ENCODE peak calls at places on chromosomes 7 and 10, in five cellular contexts. S is sigmoid colon, J is hepatocyte, M is colonic mucosa, O is brain microvascular endothelial cell. K is an unnamed sample.

GRCh38 chr7:36287371-36288241 is 102.1 kb upstream of the ANLN start:
- DNase-seq in M (peak; percentile 52), S (no peak), J (no peak), O (no peak), K (no peak)

GRCh38 chr7:106317971-106318370 is 33.2 kb upstream of the NAMPT start:
- DNase-seq in J (no peak), O (no peak), M (no peak), S (no peak), K (no peak)

GRCh38 chr7:18861514-18861913 is 255.9 kb downstream of the TWIST1 start:
- DNase-seq in S (no peak), J (no peak), O (peak; percentile 38), M (no peak), K (no peak)

GRCh38 chr7:55931421-55932151 is 20.1 kb upstream of the MRPS17 start:
- DNase-seq in J (no peak), O (no peak), M (no peak), S (no peak), K (no peak)

GRCh38 chr7:4832711-4833110 is 29.1 kb downstream of the PAPOLB start:
- DNase-seq in O (no peak), J (no peak), S (no peak), M (no peak), K (no peak)

GRCh38 chr10:13450078-13450477 is 78.7 kb downstream of the BEND7 start:
- DNase-seq in J (no peak), O (no peak), M (no peak), S (no peak), K (no peak)

GRCh38 chr10:71472466-71472865 is 75.7 kb downstream of the CDH23 start:
- DNase-seq in S (no peak), O (no peak), M (no peak), J (no peak), K (no peak)

GRCh38 chr10:123136806-123137642 is 1.3 kb downstream of the HMX3 start:
- DNase-seq in S (no peak), J (no peak), O (no peak), M (no peak), K (no peak)

GRCh38 chr7:24825931-24826661 is 68.8 kb upstream of the GSDME start:
- DNase-seq in O (peak; percentile 50), J (peak; percentile 84), M (peak; percentile 83), S (no peak), K (peak; percentile 80)

GRCh38 chr7:156566812-156567549 is 73.6 kb upstream of the RNF32 start:
- DNase-seq in S (no peak), J (no peak), O (no peak), M (peak; percentile 81), K (no peak)

GRCh38 chr10:69908071-69908470 is 106.4 kb downstream of the COL13A1 start:
- DNase-seq in O (no peak), J (no peak), S (no peak), M (no peak), K (no peak)

GRCh38 chr7:100127866-100128601 is 1.3 kb downstream of the MBLAC1 start:
- DNase-seq in O (no peak), J (peak; percentile 48), S (no peak), M (peak; percentile 41), K (peak; percentile 53)

DNA sequence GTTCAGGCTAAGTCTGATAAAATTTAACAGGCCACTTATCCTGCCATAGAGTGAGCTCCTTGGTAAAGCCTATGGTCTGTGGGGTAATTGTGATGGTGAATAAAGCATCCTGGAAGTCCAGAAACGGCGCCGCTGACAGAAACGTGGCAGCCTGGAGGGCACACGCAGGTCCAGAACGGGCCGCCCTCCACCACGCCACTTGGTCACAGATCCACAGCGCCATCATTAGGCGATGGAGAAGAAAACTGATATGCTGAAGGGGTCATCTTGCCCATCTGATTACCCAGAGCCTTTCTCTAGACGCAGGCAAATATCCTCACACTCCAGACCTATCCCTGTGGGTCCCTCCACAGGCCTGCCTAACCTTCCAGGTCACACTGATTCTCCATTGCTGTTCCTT is 37.8 kb downstream of the PODXL start:
- DNase-seq in M (no peak), O (no peak), S (peak; percentile 40), J (no peak), K (peak; percentile 15)
- H3K4me3 ChIP-seq in M (no peak overlapping the region), O (no peak overlapping the region), S (no peak overlapping the region), J (no peak overlapping the region), K (no peak overlapping the region)

GRCh38 chr10:32976338-32976737 is 18.3 kb upstream of the ITGB1 start:
- DNase-seq in M (no peak), O (no peak), S (no peak), J (no peak), K (no peak)

GRCh38 chr10:32972929-32973328 is 14.9 kb upstream of the ITGB1 start:
- DNase-seq in J (no peak), M (no peak), O (no peak), S (no peak), K (no peak)

GRCh38 chr10:32970910-32971309 is 12.9 kb upstream of the ITGB1 start:
- DNase-seq in O (no peak), M (no peak), S (no peak), J (no peak), K (no peak)

GRCh38 chr10:32972454-32972853 is 14.4 kb upstream of the ITGB1 start:
- DNase-seq in S (no peak), M (no peak), O (no peak), J (no peak), K (no peak)

GRCh38 chr10:32971536-32972091 is 13.6 kb upstream of the ITGB1 start:
- DNase-seq in O (no peak), M (peak; percentile 71), S (no peak), J (peak; percentile 44), K (peak; percentile 70)
- H3K4me3 ChIP-seq in O (no peak overlapping the region), M (no peak overlapping the region), S (no peak overlapping the region), J (no peak overlapping the region), K (no peak overlapping the region)

GRCh38 chr10:86191166-86191565 is 175.4 kb downstream of the GRID1 start:
- DNase-seq in J (no peak), S (no peak), M (no peak), O (no peak), K (no peak)
- H3K4me3 ChIP-seq in J (no peak overlapping the region), S (no peak overlapping the region), M (no peak overlapping the region), O (no peak overlapping the region), K (no peak overlapping the region)

GRCh38 chr7:101302641-101303101 is 18.9 kb downstream of the IFT22 start:
- DNase-seq in S (no peak), M (no peak), J (peak; percentile 12), O (no peak), K (no peak)

GRCh38 chr7:101294832-101295121 is 26.8 kb downstream of the IFT22 start:
- DNase-seq in M (no peak), O (no peak), S (no peak), J (no peak), K (no peak)

GRCh38 chr7:101303102-101303701 is 18.4 kb downstream of the IFT22 start:
- DNase-seq in S (no peak), J (peak; percentile 13), O (no peak), M (no peak), K (no peak)

GRCh38 chr7:101300465-101301376 is 20.9 kb downstream of the IFT22 start:
- DNase-seq in M (no peak), O (no peak), S (no peak), J (no peak), K (no peak)

DNA sequence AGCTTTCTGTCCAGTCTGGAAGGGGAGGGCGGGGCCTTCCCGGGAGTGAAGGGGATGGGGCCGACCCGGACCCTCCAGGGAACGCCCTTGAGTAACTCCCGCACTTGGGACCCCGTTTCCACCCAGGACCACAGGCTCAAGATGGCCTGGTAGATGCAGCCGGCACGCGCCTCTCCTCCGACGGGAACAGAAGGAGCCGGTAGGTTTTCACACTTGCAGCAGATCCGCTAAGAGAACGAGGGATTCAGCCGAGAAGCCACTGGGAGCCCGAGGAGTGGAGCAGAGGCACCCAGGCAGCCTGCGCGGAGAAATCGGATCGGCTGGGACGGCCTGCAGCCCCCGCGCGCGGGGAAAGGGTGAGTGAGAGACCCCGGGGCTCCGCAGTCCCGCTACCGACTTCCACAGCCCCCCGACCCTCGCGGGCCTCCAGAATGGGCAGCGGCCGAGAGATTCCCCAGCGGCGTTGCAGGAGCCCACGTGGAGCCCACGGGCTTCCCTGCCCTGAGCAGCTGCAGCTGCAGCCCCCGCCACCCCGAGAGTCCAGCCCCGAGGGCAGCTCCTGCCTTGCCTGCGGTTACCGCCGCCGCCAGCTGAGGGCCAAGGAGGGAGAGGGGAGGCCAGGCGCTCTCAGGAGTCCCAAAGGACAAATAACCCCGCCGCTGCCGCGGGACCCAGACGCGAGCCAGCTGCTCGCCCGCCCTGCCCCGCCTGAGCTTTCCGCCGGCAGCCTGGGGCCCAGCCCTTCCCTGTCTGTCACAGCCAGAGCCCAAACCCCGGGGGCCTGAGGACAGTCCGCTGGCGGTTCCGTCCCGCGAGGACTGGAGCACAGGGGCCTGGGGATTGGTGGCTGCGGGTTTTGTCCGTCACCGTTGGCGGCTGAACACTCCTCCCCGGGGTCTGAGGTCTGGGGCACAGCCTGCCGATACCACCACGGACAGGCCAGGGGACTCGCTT is 21.8 kb downstream of the IFT22 start:
- DNase-seq in O (no peak), J (peak; percentile 25), M (no peak), S (no peak), K (no peak)
- H3K4me3 ChIP-seq in O (no peak overlapping the region), J (no peak overlapping the region), M (no peak overlapping the region), S (no peak overlapping the region), K (no peak overlapping the region)

GRCh38 chr10:62047960-62048383 is 146.5 kb downstream of the ARID5B start:
- DNase-seq in J (peak; percentile 30), M (peak; percentile 50), O (no peak), S (peak; percentile 73), K (no peak)
- H3K4me3 ChIP-seq in J (no peak overlapping the region), M (no peak overlapping the region), O (no peak overlapping the region), S (no peak overlapping the region), K (no peak overlapping the region)

DNA sequence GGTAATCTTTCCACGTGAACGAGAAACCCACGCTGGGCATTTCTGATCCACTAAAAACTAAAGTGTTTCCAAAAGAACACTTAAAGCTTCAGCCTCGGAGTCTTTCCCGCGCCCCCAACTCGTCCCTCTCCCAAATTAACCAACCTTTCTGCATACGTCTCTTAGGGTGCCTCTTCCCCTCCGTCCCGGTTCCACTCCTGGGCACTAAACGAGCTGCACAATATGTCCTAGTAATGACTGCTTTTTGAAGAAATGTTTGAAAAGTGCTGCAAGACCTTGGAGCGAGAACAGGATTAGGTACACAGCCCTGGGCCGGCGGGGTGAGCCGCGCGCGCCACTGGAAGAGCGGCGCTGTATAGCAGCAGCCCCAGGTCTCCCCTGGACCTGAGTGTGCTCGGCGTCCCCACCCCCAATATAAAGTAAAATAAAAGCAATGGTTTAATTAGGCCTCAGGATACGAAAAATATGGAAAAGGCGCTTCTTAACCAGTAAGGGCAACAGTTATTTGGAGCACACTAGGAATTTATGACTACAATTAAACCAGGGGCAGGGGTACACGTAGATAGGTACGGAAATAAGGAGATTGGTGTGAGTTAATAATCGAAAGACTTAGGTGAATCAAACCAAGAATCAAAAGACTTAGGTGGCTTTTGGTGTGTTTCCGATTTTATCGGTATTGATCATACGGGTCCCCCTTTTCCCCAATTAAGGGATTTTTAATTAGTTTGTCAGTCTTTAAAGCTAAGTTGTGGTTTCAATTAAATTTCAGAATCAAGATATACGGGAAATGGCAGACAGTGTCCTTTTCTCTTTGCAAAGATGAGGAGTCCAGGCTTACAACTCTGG is 1.9 kb downstream of the TET1 start:
- DNase-seq in M (no peak), S (no peak), J (peak; percentile 54), O (no peak), K (no peak)
- H3K4me3 ChIP-seq in M (peak overlapping the region; percentile 68), S (peak overlapping the region; percentile 78), J (peak overlapping the region; percentile 99), O (peak overlapping the region; percentile 75), K (peak overlapping the region; percentile 93)